ENCODE peak calls at places on chromosomes 13 and 19, in seven cellular contexts. I is epithelial cell of esophagus; V is mesothelial cell of epicardium; U is activated T-helper 2 cell treated with anti-CD3 and anti-CD28 coated beads, Interferon-gamma antibody, Interleukin-2, Interleukin-4, amounts not matched to agents 10 μg/mL and 5 μg/mL and 100 μg/mL, durations not matched to agents 14 hours and 24 hours and 36 hours; A is GM03348; X is GM10248; S is stimulated activated CD4-positive, alpha-beta T cell treated with anti-CD3 and anti-CD28 coated beads, Interleukin-1b, Interleukin-23, amount 100 ng/mL, for 4 hours. F is an unnamed sample.

GRCh38 chr13:60120617-60121016 is 43.1 kb downstream of the DIAPH3 start:
- DNase-seq in I (no peak), V (no peak), U (no peak), A (no peak), X (no peak), S (no peak), F (no peak)

GRCh38 chr19:14375055-14375581 is 6.1 kb upstream of the ADGRE5 start:
- DNase-seq in I (no peak), V (no peak), U (peak), A (no peak), X (peak), S (no peak), F (peak)

GRCh38 chr19:2740314-2740656 is 468 bp upstream of the SLC39A3 start:
- DNase-seq in I (no peak), V (no peak), U (no peak), A (no peak), X (no peak), S (no peak), F (no peak)

GRCh38 chr19:5804516-5805464 is at the start of gene NRTN:
- DNase-seq in I (no peak), V (no peak), U (no peak), A (peak), X (peak), S (peak), F (peak)

GRCh38 chr19:1110809-1111640 is 7.2 kb downstream of the GPX4 start:
- DNase-seq in I (no peak), V (no peak), U (no peak), A (no peak), X (no peak), S (no peak), F (no peak)

GRCh38 chr13:59672445-59672844 is 491.3 kb downstream of the DIAPH3 start:
- DNase-seq in I (no peak), V (no peak), U (no peak), A (no peak), X (no peak), S (no peak), F (no peak)

GRCh38 chr19:47663911-47664771 is 49.1 kb upstream of the EHD2 start:
- DNase-seq in I (peak), V (no peak), U (no peak), A (peak), X (no peak), S (no peak), F (no peak)

GRCh38 chr19:48290341-48290922 is 20.6 kb downstream of the ZNF114 start:
- DNase-seq in I (peak), V (no peak), U (no peak), A (peak), X (no peak), S (no peak), F (no peak)

GRCh38 chr13:107968470-107968869 is 246.9 kb downstream of the LIG4 start:
- DNase-seq in I (peak), V (no peak), U (no peak), A (no peak), X (no peak), S (no peak), F (no peak)

GRCh38 chr19:55641376-55642152 is 762 bp downstream of the ZNF580 start:
- DNase-seq in I (peak), V (no peak), U (peak), A (no peak), X (peak), S (no peak), F (no peak)

GRCh38 chr13:47100214-47100853 is 203.5 kb upstream of the HTR2A start:
- DNase-seq in I (no peak), V (no peak), U (no peak), A (no peak), X (no peak), S (no peak), F (no peak)

GRCh38 chr13:111177081-111177711 is 62.1 kb downstream of the ARHGEF7 start:
- DNase-seq in I (peak), V (no peak), U (peak), A (no peak), X (no peak), S (no peak), F (peak)

GRCh38 chr13:110397445-110397844 is 90.4 kb downstream of the COL4A2 start:
- DNase-seq in I (peak), V (no peak), U (no peak), A (peak), X (no peak), S (no peak), F (no peak)

GRCh38 chr19:2653717-2654584 is 48.5 kb downstream of the GNG7 start:
- DNase-seq in I (no peak), V (no peak), U (no peak), A (no peak), X (no peak), S (no peak), F (no peak)

GRCh38 chr19:6263306-6264076 is 16.3 kb downstream of the MLLT1 start:
- DNase-seq in I (no peak), V (no peak), U (no peak), A (no peak), X (no peak), S (no peak), F (no peak)

GRCh38 chr19:28023064-28023463 is 1189.9 kb downstream of the UQCRFS1 start:
- DNase-seq in I (no peak), V (no peak), U (no peak), A (peak), X (no peak), S (no peak), F (no peak)

GRCh38 chr13:73331556-73331955 is 272.8 kb downstream of the KLF5 start:
- DNase-seq in I (peak), V (no peak), U (no peak), A (no peak), X (no peak), S (no peak), F (no peak)

GRCh38 chr13:109274188-109274821 is 512.1 kb downstream of the IRS2 start:
- DNase-seq in I (peak), V (no peak), U (no peak), A (peak), X (no peak), S (no peak), F (no peak)

GRCh38 chr19:29404951-29405727 is 120.7 kb upstream of the VSTM2B start:
- DNase-seq in I (peak), V (peak), U (no peak), A (peak), X (no peak), S (no peak), F (no peak)

GRCh38 chr19:55550321-55550650 is 4.9 kb upstream of the SBK3 start:
- DNase-seq in I (no peak), V (no peak), U (no peak), A (no peak), X (no peak), S (no peak), F (no peak)

GRCh38 chr19:41895745-41896580 is 13.0 kb downstream of the ARHGEF1 start:
- DNase-seq in I (no peak), V (no peak), U (no peak), A (no peak), X (no peak), S (no peak), F (no peak)

GRCh38 chr13:44223785-44224432 is 149.7 kb upstream of the SERP2 start:
- DNase-seq in I (no peak), V (no peak), U (no peak), A (no peak), X (no peak), S (no peak), F (no peak)

GRCh38 chr19:33064117-33064777 is 441 bp downstream of the RHPN2 start:
- DNase-seq in I (no peak), V (peak), U (no peak), A (peak), X (peak), S (peak), F (no peak)